ENCODE peak calls at places on chromosomes 2 and 18, in four cellular contexts. J, F, X and D are unnamed samples.
A peak's percentile ranks its signal among the peaks of the same experiment; 100 is the strongest.

GRCh38 chr2:25417715-25418369 is 76.1 kb upstream of the DNMT3A start:
- DNase-seq in J (no peak), F (no peak), X (peak; percentile 96), D (no peak)

GRCh38 chr2:154306261-154306970 is 392.1 kb upstream of the KCNJ3 start:
- DNase-seq in J (no peak), F (no peak), X (no peak), D (no peak)

GRCh38 chr18:26546170-26546874 is 2.0 kb downstream of the KCTD1 start:
- DNase-seq in J (no peak), F (no peak), X (no peak), D (no peak)

GRCh38 chr2:168179592-168179991 is 67.8 kb downstream of the STK39 start:
- DNase-seq in J (no peak), F (no peak), X (no peak), D (no peak)

GRCh38 chr2:176088048-176088936 is 4.2 kb upstream of the HOXD13 start:
- DNase-seq in J (peak; percentile 40), F (peak; percentile 80), X (no peak), D (no peak)

GRCh38 chr2:156443089-156443488 is 6.9 kb downstream of the GPD2 start:
- DNase-seq in J (no peak), F (no peak), X (no peak), D (no peak)

GRCh38 chr18:63180971-63181376 is 138.6 kb downstream of the BCL2 start:
- DNase-seq in J (no peak), F (no peak), X (peak; percentile 94), D (no peak)

GRCh38 chr2:26414291-26414690 is 12.6 kb downstream of the DRC1 start:
- DNase-seq in J (no peak), F (no peak), X (no peak), D (no peak)

GRCh38 chr2:216735086-216735485 is 39.7 kb upstream of the IGFBP5 start:
- DNase-seq in J (no peak), F (no peak), X (no peak), D (no peak)

GRCh38 chr2:82259551-82259950 is 1955.0 kb upstream of the LRRTM1 start:
- DNase-seq in J (no peak), F (no peak), X (no peak), D (no peak)

GRCh38 chr2:228658998-228659397 is 477.5 kb upstream of the SPHKAP start:
- DNase-seq in J (no peak), F (no peak), X (no peak), D (no peak)

GRCh38 chr2:28395334-28396061 is 2.8 kb downstream of the FOSL2 start:
- DNase-seq in J (no peak), F (no peak), X (no peak), D (no peak)

GRCh38 chr2:196262606-196263005 is 91.2 kb upstream of the STK17B start:
- DNase-seq in J (no peak), F (no peak), X (no peak), D (no peak)

GRCh38 chr2:80001704-80002103 is 302.8 kb downstream of the LRRTM1 start:
- DNase-seq in J (no peak), F (no peak), X (no peak), D (no peak)

GRCh38 chr2:105779394-105779793 is 34.7 kb downstream of the NCK2 start:
- DNase-seq in J (no peak), F (no peak), X (no peak), D (no peak)

GRCh38 chr18:29753379-29753778 is 1289.2 kb downstream of the DSC3 start:
- DNase-seq in J (no peak), F (no peak), X (no peak), D (no peak)

GRCh38 chr18:3544537-3544936 is 94.6 kb downstream of the TGIF1 start:
- DNase-seq in J (no peak), F (no peak), X (no peak), D (no peak)

GRCh38 chr2:1515073-1515430 is 101.8 kb downstream of the TPO start:
- DNase-seq in J (no peak), F (no peak), X (no peak), D (no peak)

GRCh38 chr18:78982186-78982585 is 2.6 kb downstream of the SALL3 start:
- DNase-seq in J (no peak), F (no peak), X (no peak), D (no peak)

GRCh38 chr18:79242246-79242645 is 153.5 kb upstream of the NFATC1 start:
- DNase-seq in J (no peak), F (no peak), X (no peak), D (no peak)

GRCh38 chr18:25327631-25328030 is 24.3 kb downstream of the ZNF521 start:
- DNase-seq in J (no peak), F (no peak), X (no peak), D (no peak)
- TF ChIP-seq SUZ12 in J (no peak), F (no peak), X (no peak), D (no peak)

GRCh38 chr2:127218843-127219715 is 1.0 kb downstream of the CYP27C1 start:
- DNase-seq in J (no peak), F (peak; percentile 84), X (no peak), D (no peak)

GRCh38 chr2:127216593-127216992 is 3.5 kb downstream of the CYP27C1 start:
- DNase-seq in J (no peak), F (no peak), X (no peak), D (no peak)

GRCh38 chr2:127219716-127220090 is 396 bp downstream of the CYP27C1 start:
- DNase-seq in J (no peak), F (no peak), X (no peak), D (no peak)

GRCh38 chr2:127216105-127216504 is 4.0 kb downstream of the CYP27C1 start:
- DNase-seq in J (no peak), F (no peak), X (no peak), D (no peak)

DNA sequence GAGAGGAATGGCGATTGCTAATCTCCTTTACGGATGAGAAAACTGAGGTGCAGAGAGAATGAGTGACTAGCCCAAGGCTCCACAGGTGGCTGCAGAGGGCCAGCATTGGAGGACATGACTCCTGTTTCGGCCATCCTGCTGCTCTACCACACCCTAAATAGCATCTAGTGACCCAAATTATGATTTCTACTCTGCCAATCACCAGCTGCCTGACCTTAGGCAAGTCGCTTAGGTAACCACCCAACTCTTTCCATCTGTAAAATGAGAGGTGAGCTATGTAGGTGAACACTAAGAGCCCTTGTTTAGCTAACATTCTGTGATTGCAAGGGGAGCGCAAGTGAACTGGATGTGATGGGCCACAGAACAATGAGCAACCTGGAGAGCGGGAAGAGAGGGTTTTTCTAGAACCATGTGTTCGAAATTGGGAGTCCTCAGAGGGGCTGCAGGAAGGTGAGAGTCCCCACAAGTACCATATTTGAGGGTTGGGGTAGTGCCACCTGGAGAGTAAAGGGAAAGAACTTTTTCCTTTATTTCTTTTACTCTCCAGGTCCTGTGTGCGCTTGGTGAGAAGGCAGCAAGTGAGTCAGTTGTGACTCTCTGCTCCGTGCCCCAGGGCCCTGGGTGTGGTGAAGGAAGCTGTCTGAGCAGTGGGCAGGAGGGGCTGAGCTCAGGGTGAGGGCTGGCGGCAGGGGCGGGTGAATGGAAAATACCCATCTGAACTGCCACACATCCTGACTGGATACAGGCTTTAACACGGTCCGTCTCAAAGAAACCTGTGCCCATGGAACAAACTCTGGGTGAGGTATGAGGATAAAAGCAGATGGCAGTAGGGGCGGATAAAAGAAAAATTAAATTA is 2.4 kb downstream of the CYP27C1 start:
- DNase-seq in J (no peak), F (no peak), X (no peak), D (no peak)
- TF ChIP-seq ZNF274 in J (no peak), F (no peak), X (no peak), D (no peak)

GRCh38 chr18:58311390-58311789 is 267.4 kb downstream of the NEDD4L start:
- DNase-seq in J (no peak), F (no peak), X (no peak), D (no peak)
- H3K4me1 ChIP-seq in J (peaks cover 74% of the 10 kb centered on the region), F (no peaks in the 10 kb centered on the region), X (peaks cover 17% of the 10 kb centered on the region), D (peaks cover 8% of the 10 kb centered on the region)

GRCh38 chr18:11946756-11947155 is 34.6 kb upstream of the IMPA2 start:
- DNase-seq in J (no peak), F (no peak), X (no peak), D (no peak)
- TF ChIP-seq SUZ12 in J (no peak), F (no peak), X (no peak), D (no peak)

GRCh38 chr2:240213476-240214391 is 73.3 kb upstream of the OTOS start:
- DNase-seq in J (no peak), F (no peak), X (no peak), D (no peak)
- TF ChIP-seq ZNF274 in J (no peak), F (no peak), X (no peak), D (no peak)

DNA sequence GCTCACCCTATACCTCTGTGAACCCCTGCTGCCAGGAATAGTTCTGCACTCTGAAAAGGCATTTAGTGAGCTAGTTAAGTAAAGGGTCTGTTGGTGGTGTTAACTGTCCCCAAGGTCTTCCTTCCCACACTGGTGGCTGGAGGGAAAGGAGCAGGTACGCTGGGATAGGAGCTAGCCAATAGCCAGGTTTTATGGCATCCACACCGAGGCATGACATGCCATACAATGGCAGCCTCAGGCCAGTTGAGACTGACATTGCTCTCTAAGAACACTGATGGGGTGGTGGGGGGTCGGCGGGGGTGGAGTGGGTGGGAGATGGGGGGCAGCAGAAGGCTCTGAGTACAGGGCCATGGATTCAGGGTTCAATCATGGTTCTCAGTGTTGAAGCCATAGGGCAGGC is 135.9 kb downstream of the CTIF start:
- DNase-seq in J (no peak), F (no peak), X (no peak), D (no peak)
- H3K4me1 ChIP-seq in J (peaks cover 39% of the 10 kb centered on the region), F (peaks cover 1% of the 10 kb centered on the region), X (peaks cover 8% of the 10 kb centered on the region), D (peaks cover 4% of the 10 kb centered on the region)

GRCh38 chr2:164479460-164479859 is 141.8 kb downstream of the GRB14 start:
- DNase-seq in J (peak; percentile 43), F (no peak), X (no peak), D (peak; percentile 32)
- TF ChIP-seq SUZ12 in J (no peak), F (no peak), X (no peak), D (no peak)